ENCODE peak calls at places on chromosome 5, in six cellular contexts. P is ovary, T is kidney epithelial cell, G is progenitor cell of endocrine pancreas, Z is AG09319, H is tibial artery. S is an unnamed sample.

GRCh38 chr5:159504106-159504856 is 174.0 kb upstream of the IL12B start:
- DNase-seq in Z (no peak), G (no peak), H (no peak), P (no peak), T (no peak), S (no peak)

GRCh38 chr5:145775893-145776444 is 59.2 kb downstream of the PRELID2 start:
- DNase-seq in T (peak), Z (peak), P (no peak), G (no peak), H (peak), S (no peak)

GRCh38 chr5:67287795-67288194 is 91.2 kb upstream of the CD180 start:
- DNase-seq in G (no peak), T (no peak), H (no peak), P (no peak), Z (no peak), S (no peak)

GRCh38 chr5:3602713-3603502 is 7.3 kb downstream of the IRX1 start:
- DNase-seq in H (no peak), Z (no peak), T (no peak), G (peak), P (no peak), S (peak)

GRCh38 chr5:89083791-89084190 is 200.8 kb upstream of the MEF2C start:
- DNase-seq in H (no peak), T (no peak), Z (peak), G (no peak), P (no peak), S (no peak)

GRCh38 chr5:43209833-43210232 is 17.8 kb downstream of the NIM1K start:
- DNase-seq in P (no peak), G (no peak), T (no peak), Z (no peak), H (no peak), S (no peak)

GRCh38 chr5:93601433-93602175 is 18.6 kb downstream of the NR2F1 start:
- DNase-seq in Z (no peak), T (no peak), G (no peak), H (no peak), P (no peak), S (no peak)

GRCh38 chr5:65907138-65907537 is 19.2 kb upstream of the ERBIN start:
- DNase-seq in P (no peak), T (no peak), H (no peak), Z (no peak), G (no peak), S (no peak)

GRCh38 chr5:42547146-42547545 is 123.9 kb downstream of the GHR start:
- DNase-seq in Z (no peak), T (peak), P (no peak), H (no peak), G (no peak), S (no peak)

GRCh38 chr5:172802585-172803176 is 31.4 kb upstream of the ERGIC1 start:
- DNase-seq in G (no peak), Z (no peak), T (no peak), H (no peak), P (no peak), S (no peak)

GRCh38 chr5:108079754-108080153 is 302.1 kb downstream of the FBXL17 start:
- DNase-seq in Z (no peak), T (no peak), P (no peak), G (no peak), H (no peak), S (no peak)

GRCh38 chr5:94901071-94901979 is 282.9 kb downstream of the SLF1 start:
- DNase-seq in T (peak), G (no peak), P (no peak), H (peak), Z (no peak), S (no peak)

GRCh38 chr5:52702877-52703276 is 84.8 kb upstream of the ITGA1 start:
- DNase-seq in T (no peak), H (no peak), Z (no peak), P (no peak), G (no peak), S (no peak)

GRCh38 chr5:140549237-140550144 is 2.0 kb downstream of the EIF4EBP3 start:
- DNase-seq in T (no peak), Z (peak), H (peak), P (peak), G (no peak), S (peak)

GRCh38 chr5:125746936-125747335 is 676.3 kb upstream of the GRAMD2B start:
- DNase-seq in P (no peak), H (no peak), Z (no peak), G (no peak), T (no peak), S (no peak)

GRCh38 chr5:72283358-72283757 is 36.7 kb downstream of the MRPS27 start:
- DNase-seq in T (no peak), P (no peak), Z (no peak), H (no peak), G (no peak), S (no peak)

GRCh38 chr5:72281430-72281763 is 38.6 kb downstream of the MRPS27 start:
- DNase-seq in P (no peak), G (no peak), Z (no peak), H (no peak), T (no peak), S (no peak)

GRCh38 chr5:72282878-72283277 is 37.2 kb downstream of the MRPS27 start:
- DNase-seq in T (no peak), Z (no peak), H (no peak), P (no peak), G (no peak), S (no peak)

GRCh38 chr5:72281764-72282499 is 38.1 kb downstream of the MRPS27 start:
- DNase-seq in P (no peak), H (no peak), T (no peak), G (no peak), Z (peak), S (no peak)

GRCh38 chr5:72280655-72281069 is 39.4 kb downstream of the MRPS27 start:
- DNase-seq in T (no peak), G (no peak), H (peak), Z (peak), P (no peak), S (no peak)
- TF ChIP-seq CTCF in T (peak), G (peak), H (peak), Z (peak), P (no peak), S (peak)

GRCh38 chr5:162119801-162120200 is 52.2 kb downstream of the GABRG2 start:
- DNase-seq in P (no peak), Z (no peak), H (no peak), G (no peak), T (no peak), S (no peak)
- TF ChIP-seq CTCF in P (no peak), Z (no peak), H (no peak), G (no peak), T (no peak), S (no peak)

DNA sequence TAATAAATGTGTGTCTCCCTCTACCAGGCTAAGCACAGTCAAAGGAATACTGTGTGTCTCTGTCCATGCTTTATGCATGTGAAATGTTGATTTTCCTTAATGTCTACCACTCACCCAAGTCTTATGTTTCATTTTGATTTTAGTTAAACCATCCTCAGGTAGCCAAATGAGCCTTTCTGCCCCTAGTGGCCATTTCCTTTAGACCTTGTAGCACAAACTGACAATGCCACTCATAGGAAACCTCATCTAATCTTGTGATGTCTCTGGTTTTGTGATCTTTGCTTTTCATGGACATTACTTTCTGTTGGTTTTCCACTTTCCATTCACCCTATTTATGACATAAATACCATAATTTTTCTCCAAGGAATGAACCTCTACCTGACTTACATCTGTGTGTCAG is 820.8 kb downstream of the MAT2B start:
- DNase-seq in T (no peak), G (no peak), P (no peak), Z (no peak), H (no peak), S (no peak)
- TF ChIP-seq CTCF in T (peak), G (no peak), P (no peak), Z (no peak), H (no peak), S (peak)

GRCh38 chr5:61678966-61679365 is 346.9 kb downstream of the ZSWIM6 start:
- DNase-seq in T (no peak), H (no peak), Z (no peak), P (no peak), G (no peak), S (no peak)
- TF ChIP-seq CTCF in T (no peak), H (no peak), Z (no peak), P (no peak), G (peak), S (no peak)

GRCh38 chr5:150765019-150765788 is 6.4 kb upstream of the DCTN4 start:
- DNase-seq in G (no peak), H (no peak), P (no peak), T (no peak), Z (no peak), S (no peak)

GRCh38 chr5:150764530-150764929 is 5.7 kb upstream of the DCTN4 start:
- DNase-seq in G (no peak), T (no peak), H (no peak), P (no peak), Z (no peak), S (no peak)

GRCh38 chr5:150762216-150762615 is 3.4 kb upstream of the DCTN4 start:
- DNase-seq in P (no peak), G (no peak), H (peak), Z (no peak), T (no peak), S (no peak)

GRCh38 chr5:150765789-150766149 is 7.0 kb upstream of the DCTN4 start:
- DNase-seq in P (no peak), G (no peak), T (no peak), H (no peak), Z (no peak), S (no peak)

DNA sequence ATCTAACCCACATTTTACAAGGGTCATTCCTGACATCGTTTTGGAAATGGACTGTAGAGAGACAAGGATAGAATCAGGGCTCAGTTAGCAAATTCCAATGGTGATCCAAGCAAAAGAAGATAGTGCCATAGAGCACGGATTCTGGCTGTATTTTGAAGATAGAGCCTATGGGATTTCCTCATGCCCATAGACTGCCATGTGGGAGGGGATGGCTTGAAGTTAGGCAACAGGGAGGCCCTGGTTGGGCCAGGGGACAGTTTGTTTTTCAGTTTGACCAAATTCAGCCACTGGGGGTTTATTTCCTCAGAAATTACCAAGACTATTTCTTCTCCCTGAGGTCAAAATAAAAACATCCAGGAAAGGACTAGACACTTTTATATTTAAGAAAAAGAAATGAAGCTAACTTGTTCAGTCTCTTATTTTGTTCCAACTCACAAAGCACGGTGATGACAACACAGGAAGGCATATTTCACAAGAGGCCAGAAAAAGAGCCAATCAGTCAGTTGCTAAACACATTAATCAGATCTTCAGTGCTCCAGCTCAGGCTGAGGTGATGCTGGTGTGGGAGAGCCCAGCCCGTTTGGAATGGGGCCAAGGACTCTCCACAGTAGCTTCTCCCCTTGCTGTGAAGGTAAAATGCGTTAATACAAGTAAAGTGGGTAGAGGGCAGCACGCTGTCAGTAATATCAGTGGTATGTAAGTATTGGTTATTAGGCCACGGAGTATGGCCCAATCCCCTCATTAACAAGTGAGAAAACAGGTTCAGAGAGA is 4.4 kb upstream of the DCTN4 start:
- DNase-seq in T (peak), G (no peak), H (peak), Z (no peak), P (peak), S (peak)
- TF ChIP-seq CTCF in T (no peak), G (no peak), H (no peak), Z (no peak), P (no peak), S (no peak)

GRCh38 chr5:169911448-169912212 is 68.7 kb downstream of the INSYN2B start:
- DNase-seq in H (no peak), T (no peak), P (no peak), G (no peak), Z (no peak), S (no peak)
- TF ChIP-seq CTCF in H (no peak), T (peak), P (no peak), G (no peak), Z (no peak), S (no peak)

GRCh38 chr5:98104454-98105188 is 668.8 kb upstream of the RGMB start:
- DNase-seq in P (no peak), T (no peak), Z (no peak), G (no peak), H (no peak), S (no peak)

GRCh38 chr5:98108497-98108896 is 665.0 kb upstream of the RGMB start:
- DNase-seq in G (no peak), T (no peak), Z (peak), P (no peak), H (no peak), S (no peak)

GRCh38 chr5:98103807-98104206 is 669.7 kb upstream of the RGMB start:
- DNase-seq in T (no peak), G (no peak), Z (no peak), H (no peak), P (no peak), S (no peak)

GRCh38 chr5:98105651-98106050 is 667.8 kb upstream of the RGMB start:
- DNase-seq in G (no peak), Z (no peak), P (no peak), T (no peak), H (no peak), S (no peak)

GRCh38 chr5:98106116-98107088 is 667.1 kb upstream of the RGMB start:
- DNase-seq in G (no peak), H (no peak), T (no peak), P (no peak), Z (peak), S (no peak)
- TF ChIP-seq CTCF in G (no peak), H (no peak), T (no peak), P (no peak), Z (no peak), S (no peak)

DNA sequence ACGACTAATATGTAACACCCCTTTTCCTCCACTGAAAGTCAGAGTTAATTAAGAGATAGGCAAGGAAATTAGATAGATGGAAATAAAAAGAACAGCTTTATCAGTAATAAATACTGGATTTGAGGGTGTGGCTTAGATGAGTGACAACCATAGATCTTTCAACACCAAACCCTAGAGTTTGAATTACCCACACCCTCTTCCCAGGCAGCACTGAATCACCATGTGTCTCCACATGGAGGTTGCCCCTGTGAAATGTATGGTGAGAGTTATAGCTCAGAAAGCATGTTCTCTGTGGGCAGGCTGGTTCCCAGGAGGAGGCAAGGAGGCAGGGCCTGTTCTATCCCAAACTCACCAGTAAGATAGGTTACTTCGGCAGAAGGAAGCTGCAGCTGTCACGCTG is 69.7 kb downstream of the TMEM174 start:
- DNase-seq in T (no peak), P (no peak), G (no peak), Z (no peak), H (no peak), S (no peak)
- TF ChIP-seq CTCF in T (no peak), P (no peak), G (no peak), Z (no peak), H (no peak), S (no peak)

DNA sequence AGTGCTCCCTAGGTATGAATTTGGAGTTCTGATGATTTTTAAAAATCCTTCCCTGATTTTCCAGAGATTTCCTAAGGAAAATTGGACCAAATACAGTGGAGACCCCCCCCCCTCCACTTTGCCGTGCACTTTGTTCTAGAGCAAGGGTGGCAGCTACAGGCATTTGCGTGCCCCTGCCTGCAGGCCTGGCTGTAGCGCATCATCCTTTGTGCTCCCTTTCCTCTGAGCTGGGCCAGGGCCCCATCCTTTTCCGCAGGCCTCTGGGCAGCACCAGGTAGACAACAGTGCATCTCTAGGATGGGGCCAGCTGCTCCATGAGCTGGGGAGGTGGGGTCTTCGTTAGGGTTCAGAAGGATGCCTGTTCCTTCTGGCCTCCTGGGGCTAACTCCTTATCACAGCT is 39.6 kb downstream of the TRIO start:
- DNase-seq in G (no peak), T (no peak), Z (no peak), P (no peak), H (no peak), S (no peak)
- TF ChIP-seq CTCF in G (no peak), T (no peak), Z (no peak), P (no peak), H (no peak), S (no peak)

DNA sequence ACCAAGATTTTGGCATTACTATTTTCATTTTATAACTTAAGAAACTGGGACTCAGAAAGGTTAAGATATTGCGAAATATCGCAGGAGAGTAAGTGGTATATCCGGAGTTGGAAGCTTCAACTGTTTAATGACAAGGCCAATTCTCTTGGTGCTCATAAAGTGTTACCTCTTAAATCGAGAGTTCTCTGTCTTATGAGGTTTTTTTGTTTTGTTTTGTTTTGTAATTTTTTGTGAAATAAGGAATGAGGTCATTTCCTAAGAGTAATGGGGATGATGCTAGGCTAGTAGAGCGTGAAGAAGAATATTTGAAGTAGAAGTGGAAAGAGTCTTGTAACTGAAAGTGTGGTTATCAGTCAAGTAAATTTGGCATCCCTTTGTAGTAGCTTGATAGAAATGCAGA is 183.2 kb upstream of the DAB2 start:
- DNase-seq in G (no peak), H (no peak), Z (no peak), P (no peak), T (no peak), S (no peak)
- TF ChIP-seq CTCF in G (no peak), H (no peak), Z (no peak), P (no peak), T (no peak), S (no peak)